ENCODE peak calls at places on chromosome 9, in five cellular contexts. E is CD8-positive, alpha-beta T cell; Z is fibroblast of lung; B is left ventricle myocardium inferior; F is IMR-90. J is an unnamed sample.
A peak's percentile ranks its signal among the peaks of the same experiment; 100 is the strongest.

GRCh38 chr9:119868694-119869093 is 499.5 kb upstream of the BRINP1 start:
- DNase-seq in E (no peak), Z (no peak), B (no peak), F (no peak), J (no peak)

GRCh38 chr9:124270504-124271335 is 13.0 kb downstream of the NEK6 start:
- DNase-seq in E (no peak), Z (no peak), B (no peak), F (no peak), J (no peak)

GRCh38 chr9:114072181-114073140 is 5.6 kb downstream of the AMBP start:
- DNase-seq in E (no peak), Z (peak; percentile 52), B (peak; percentile 64), F (peak; percentile 9), J (no peak)

GRCh38 chr9:13160051-13160450 is 119.4 kb downstream of the MPDZ start:
- DNase-seq in E (no peak), Z (no peak), B (no peak), F (no peak), J (no peak)

GRCh38 chr9:5688109-5688508 is 59.2 kb downstream of the RIC1 start:
- DNase-seq in E (no peak), Z (peak; percentile 49), B (no peak), F (peak; percentile 31), J (no peak)

GRCh38 chr9:126915281-126915816 is 767 bp downstream of the RALGPS1 start:
- DNase-seq in E (peak; percentile 48), Z (no peak), B (peak; percentile 22), F (no peak), J (peak; percentile 11)

GRCh38 chr9:107131108-107131799 is 151.8 kb upstream of the RAD23B start:
- DNase-seq in E (no peak), Z (no peak), B (no peak), F (no peak), J (no peak)

GRCh38 chr9:122226758-122227575 is 1.8 kb downstream of the LHX6 start:
- DNase-seq in E (no peak), Z (no peak), B (no peak), F (no peak), J (no peak)

GRCh38 chr9:22817181-22817580 is 370.6 kb downstream of the DMRTA1 start:
- DNase-seq in E (no peak), Z (peak; percentile 74), B (no peak), F (peak; percentile 71), J (no peak)

GRCh38 chr9:17742065-17742464 is 163.2 kb downstream of the SH3GL2 start:
- DNase-seq in E (no peak), Z (no peak), B (no peak), F (no peak), J (no peak)

GRCh38 chr9:11966804-11967203 is 726.4 kb upstream of the TYRP1 start:
- DNase-seq in E (no peak), Z (no peak), B (no peak), F (no peak), J (no peak)

GRCh38 chr9:21479152-21479702 is 2.9 kb downstream of the IFNE start:
- DNase-seq in E (no peak), Z (no peak), B (no peak), F (no peak), J (no peak)

GRCh38 chr9:35628389-35628991 is 10.3 kb upstream of the CD72 start:
- DNase-seq in E (no peak), Z (no peak), B (no peak), F (no peak), J (no peak)

GRCh38 chr9:35627575-35627974 is 9.4 kb upstream of the CD72 start:
- DNase-seq in E (no peak), Z (no peak), B (no peak), F (no peak), J (no peak)

DNA sequence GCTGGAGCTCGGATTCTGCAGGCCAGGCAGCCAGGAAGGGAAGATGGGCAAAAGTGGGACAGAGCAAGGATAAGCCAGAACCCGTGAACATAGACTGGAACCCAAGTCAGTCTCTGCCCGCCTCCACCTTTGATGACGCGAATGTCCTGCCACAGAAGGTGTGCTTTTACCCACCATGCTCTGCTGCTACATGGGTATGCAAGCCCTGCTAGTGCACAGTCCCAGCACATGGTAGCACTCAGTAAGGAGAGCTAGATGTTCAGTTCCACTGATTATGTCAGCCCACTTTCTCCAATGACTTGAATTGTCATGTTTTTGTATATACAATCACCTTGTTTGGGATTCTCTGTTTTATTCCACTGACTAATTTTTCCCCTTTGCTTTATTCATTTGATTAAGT is 11.4 kb upstream of the CD72 start:
- DNase-seq in E (no peak), Z (no peak), B (no peak), F (no peak), J (no peak)
- H3K27ac ChIP-seq in E (no peak overlapping the region), Z (no peak overlapping the region), B (no peak overlapping the region), F (no peak overlapping the region), J (no peak overlapping the region)

DNA sequence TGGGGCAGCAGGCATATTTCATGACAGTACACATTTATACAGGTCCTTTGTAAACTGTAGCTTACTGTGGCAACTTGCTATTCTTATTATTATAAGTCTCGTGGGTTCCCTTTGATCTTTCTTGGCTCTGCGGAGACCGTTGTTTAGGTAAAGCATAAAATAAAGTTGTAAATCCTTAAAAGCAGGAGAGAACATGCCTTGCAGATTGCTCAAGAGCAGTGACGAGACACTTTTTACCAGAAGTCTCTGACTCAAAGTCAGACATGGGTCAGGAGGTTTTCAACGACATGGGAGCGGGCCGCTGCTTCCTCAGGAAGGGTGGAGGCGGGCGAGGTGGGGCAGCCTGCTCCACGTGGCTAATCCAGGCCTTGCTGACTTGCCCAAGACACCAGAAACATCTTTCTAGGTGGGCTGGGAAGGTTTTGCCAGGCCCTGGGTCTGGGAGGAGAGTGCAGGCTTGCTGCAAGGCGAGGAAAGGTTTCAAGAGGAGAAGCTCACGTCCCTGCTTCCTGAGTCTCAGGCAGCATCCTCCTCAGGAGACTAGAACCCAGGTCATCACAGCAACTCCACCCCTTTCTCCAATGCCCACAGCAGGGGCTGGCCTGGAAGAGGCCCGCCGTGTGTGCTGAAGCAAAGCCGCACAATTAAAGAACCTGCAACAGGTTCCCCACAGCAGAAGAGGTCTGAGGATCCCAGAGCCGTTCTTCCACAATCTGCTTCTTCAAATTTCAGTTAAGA is 6.5 kb downstream of the TBC1D2 start:
- DNase-seq in E (no peak), Z (peak; percentile 97), B (peak; percentile 72), F (peak; percentile 97), J (no peak)
- H3K4me3 ChIP-seq in E (no peak overlapping the region), Z (no peak overlapping the region), B (no peak overlapping the region), F (no peak overlapping the region), J (peak overlapping the region; percentile 40)

GRCh38 chr9:137665226-137665625 is 46.4 kb downstream of the EHMT1 start:
- DNase-seq in E (no peak), Z (no peak), B (no peak), F (no peak), J (no peak)

GRCh38 chr9:137664676-137665075 is 45.9 kb downstream of the EHMT1 start:
- DNase-seq in E (no peak), Z (no peak), B (no peak), F (no peak), J (no peak)

GRCh38 chr9:137665697-137666504 is 47.1 kb downstream of the EHMT1 start:
- DNase-seq in E (no peak), Z (peak; percentile 27), B (no peak), F (no peak), J (no peak)

GRCh38 chr9:137666505-137666809 is 47.7 kb downstream of the EHMT1 start:
- DNase-seq in E (no peak), Z (no peak), B (peak; percentile 25), F (no peak), J (no peak)

DNA sequence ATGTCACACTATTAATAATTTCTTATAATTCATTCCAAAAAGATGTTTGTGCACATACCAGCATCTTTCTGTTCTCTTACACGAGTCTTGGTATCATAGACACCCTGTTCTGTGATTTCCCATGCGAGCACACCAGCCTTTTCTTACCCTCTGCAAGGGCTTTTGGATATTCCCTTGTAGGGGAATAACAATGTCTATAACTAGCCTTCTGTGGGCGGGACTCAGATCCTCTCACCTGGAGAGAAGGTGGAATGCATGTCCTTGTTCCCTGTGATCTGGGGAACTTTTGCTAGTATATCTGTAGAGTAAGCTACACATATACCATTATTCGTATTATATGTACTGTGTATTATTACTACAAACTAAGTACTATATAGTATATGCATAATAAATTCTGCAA is 44.8 kb downstream of the EHMT1 start:
- DNase-seq in E (no peak), Z (no peak), B (no peak), F (no peak), J (no peak)
- H3K27ac ChIP-seq in E (no peak overlapping the region), Z (no peak overlapping the region), B (no peak overlapping the region), F (no peak overlapping the region), J (no peak overlapping the region)

DNA sequence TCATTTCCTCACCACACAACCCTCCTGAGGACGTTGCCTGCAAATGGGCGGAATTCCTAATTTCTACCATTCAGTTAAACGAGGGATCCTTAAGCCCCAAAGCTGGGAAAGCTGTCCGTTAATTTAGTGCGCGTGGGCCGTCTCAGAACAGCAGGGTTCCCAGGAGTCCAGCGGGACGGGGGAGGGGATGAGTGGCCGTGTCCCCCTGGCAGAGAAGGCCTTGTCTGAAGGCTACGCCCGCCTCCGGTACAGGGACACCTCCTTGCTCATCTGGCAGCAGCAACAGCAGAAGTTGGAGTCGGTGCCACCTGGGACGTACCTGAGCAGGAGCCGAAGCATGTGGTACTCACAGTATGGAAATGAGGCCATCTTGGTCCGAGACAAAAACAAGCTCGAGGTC is 1.3 kb downstream of the BRD3OS start:
- DNase-seq in E (no peak), Z (no peak), B (no peak), F (no peak), J (no peak)
- H3K4me3 ChIP-seq in E (peak overlapping the region; percentile 92), Z (no peak overlapping the region), B (peak overlapping the region; percentile 78), F (no peak overlapping the region), J (no peak overlapping the region)

J was measured in CD4-positive, CD25-positive, alpha-beta regulatory T cell.